ENCODE peak calls at places on chromosomes 3 and 15, in nine cellular contexts. One of them, this sample, is unnamed.
A peak's percentile ranks its signal among the peaks of the same experiment; 100 is the strongest.

GRCh38 chr15:89964555-89964954 is 36.6 kb upstream of the ZNF710 start:
- DNase-seq in kidney: no peak
- DNase-seq in AG04450: no peak
- DNase-seq in psoas muscle: no peak
- DNase-seq in right atrium auricular region: no peak
- DNase-seq in adrenal gland: peak; percentile 39
- DNase-seq in tibial artery: no peak
- DNase-seq in HepG2: no peak
- DNase-seq in heart right ventricle: no peak
- DNase-seq in this sample: no peak

GRCh38 chr15:68028137-68028771 is 25.9 kb upstream of the PIAS1 start:
- DNase-seq in kidney: no peak
- DNase-seq in AG04450: no peak
- DNase-seq in psoas muscle: no peak
- DNase-seq in right atrium auricular region: no peak
- DNase-seq in adrenal gland: no peak
- DNase-seq in tibial artery: no peak
- DNase-seq in HepG2: no peak
- DNase-seq in heart right ventricle: no peak
- DNase-seq in this sample: no peak

GRCh38 chr15:98517051-98517450 is 131.3 kb upstream of the IGF1R start:
- DNase-seq in kidney: no peak
- DNase-seq in AG04450: no peak
- DNase-seq in psoas muscle: no peak
- DNase-seq in right atrium auricular region: no peak
- DNase-seq in adrenal gland: no peak
- DNase-seq in tibial artery: no peak
- DNase-seq in HepG2: no peak
- DNase-seq in heart right ventricle: no peak
- DNase-seq in this sample: no peak

GRCh38 chr15:63938486-63939061 is 104.8 kb upstream of the HERC1 start:
- DNase-seq in kidney: no peak
- DNase-seq in AG04450: no peak
- DNase-seq in psoas muscle: no peak
- DNase-seq in right atrium auricular region: peak; percentile 50
- DNase-seq in adrenal gland: peak; percentile 13
- DNase-seq in tibial artery: no peak
- DNase-seq in HepG2: no peak
- DNase-seq in heart right ventricle: no peak
- DNase-seq in this sample: no peak

GRCh38 chr15:67762610-67763368 is 62.5 kb upstream of the SKOR1 start:
- DNase-seq in kidney: no peak
- DNase-seq in AG04450: no peak
- DNase-seq in psoas muscle: no peak
- DNase-seq in right atrium auricular region: no peak
- DNase-seq in adrenal gland: no peak
- DNase-seq in tibial artery: no peak
- DNase-seq in HepG2: no peak
- DNase-seq in heart right ventricle: no peak
- DNase-seq in this sample: no peak

GRCh38 chr3:58672880-58673279 is 6.3 kb upstream of the FAM3D start:
- DNase-seq in kidney: no peak
- DNase-seq in AG04450: no peak
- DNase-seq in psoas muscle: no peak
- DNase-seq in right atrium auricular region: no peak
- DNase-seq in adrenal gland: no peak
- DNase-seq in tibial artery: no peak
- DNase-seq in HepG2: no peak
- DNase-seq in heart right ventricle: no peak
- DNase-seq in this sample: no peak

GRCh38 chr3:11944052-11944673 is 60.0 kb upstream of the SYN2 start:
- DNase-seq in kidney: no peak
- DNase-seq in AG04450: no peak
- DNase-seq in psoas muscle: no peak
- DNase-seq in right atrium auricular region: no peak
- DNase-seq in adrenal gland: peak; percentile 25
- DNase-seq in tibial artery: no peak
- DNase-seq in HepG2: peak; percentile 37
- DNase-seq in heart right ventricle: no peak
- DNase-seq in this sample: no peak

GRCh38 chr3:150469931-150470740 is 62.0 kb downstream of the TSC22D2 start:
- DNase-seq in kidney: no peak
- DNase-seq in AG04450: no peak
- DNase-seq in psoas muscle: no peak
- DNase-seq in right atrium auricular region: no peak
- DNase-seq in adrenal gland: no peak
- DNase-seq in tibial artery: no peak
- DNase-seq in HepG2: no peak
- DNase-seq in heart right ventricle: no peak
- DNase-seq in this sample: no peak

GRCh38 chr15:83010709-83011270 is 649 bp downstream of the C15orf40 start:
- DNase-seq in kidney: peak; percentile 71
- DNase-seq in AG04450: peak; percentile 51
- DNase-seq in psoas muscle: peak; percentile 88
- DNase-seq in right atrium auricular region: peak; percentile 70
- DNase-seq in adrenal gland: peak; percentile 79
- DNase-seq in tibial artery: peak; percentile 75
- DNase-seq in HepG2: peak; percentile 62
- DNase-seq in heart right ventricle: peak; percentile 74
- DNase-seq in this sample: peak; percentile 70

GRCh38 chr15:101723161-101723873 is 956 bp downstream of the TARS3 start:
- DNase-seq in kidney: no peak
- DNase-seq in AG04450: no peak
- DNase-seq in psoas muscle: no peak
- DNase-seq in right atrium auricular region: no peak
- DNase-seq in adrenal gland: no peak
- DNase-seq in tibial artery: no peak
- DNase-seq in HepG2: no peak
- DNase-seq in heart right ventricle: no peak
- DNase-seq in this sample: no peak

GRCh38 chr15:24862726-24863521 is 91.9 kb upstream of the SNRPN start:
- DNase-seq in kidney: no peak
- DNase-seq in AG04450: no peak
- DNase-seq in psoas muscle: no peak
- DNase-seq in right atrium auricular region: no peak
- DNase-seq in adrenal gland: no peak
- DNase-seq in tibial artery: no peak
- DNase-seq in HepG2: no peak
- DNase-seq in heart right ventricle: no peak
- DNase-seq in this sample: no peak

GRCh38 chr15:74233864-74234597 is 2.1 kb upstream of the CCDC33 start:
- DNase-seq in kidney: no peak
- DNase-seq in AG04450: no peak
- DNase-seq in psoas muscle: peak; percentile 36
- DNase-seq in right atrium auricular region: no peak
- DNase-seq in adrenal gland: no peak
- DNase-seq in tibial artery: no peak
- DNase-seq in HepG2: no peak
- DNase-seq in heart right ventricle: no peak
- DNase-seq in this sample: no peak

GRCh38 chr3:47985376-47985775 is 30.8 kb downstream of the MAP4 start:
- DNase-seq in kidney: no peak
- DNase-seq in AG04450: no peak
- DNase-seq in psoas muscle: no peak
- DNase-seq in right atrium auricular region: no peak
- DNase-seq in adrenal gland: no peak
- DNase-seq in tibial artery: no peak
- DNase-seq in HepG2: no peak
- DNase-seq in heart right ventricle: no peak
- DNase-seq in this sample: no peak

GRCh38 chr3:53772562-53773329 is 73.5 kb downstream of the CHDH start:
- DNase-seq in kidney: no peak
- DNase-seq in AG04450: peak; percentile 8
- DNase-seq in psoas muscle: no peak
- DNase-seq in right atrium auricular region: no peak
- DNase-seq in adrenal gland: no peak
- DNase-seq in tibial artery: no peak
- DNase-seq in HepG2: no peak
- DNase-seq in heart right ventricle: no peak
- DNase-seq in this sample: no peak

GRCh38 chr3:197912770-197913476 is 37.1 kb upstream of the RPL35A start:
- DNase-seq in kidney: no peak
- DNase-seq in AG04450: no peak
- DNase-seq in psoas muscle: peak; percentile 16
- DNase-seq in right atrium auricular region: no peak
- DNase-seq in adrenal gland: peak; percentile 39
- DNase-seq in tibial artery: no peak
- DNase-seq in HepG2: no peak
- DNase-seq in heart right ventricle: no peak
- DNase-seq in this sample: no peak

GRCh38 chr15:53197426-53197839 is 407.3 kb upstream of the ONECUT1 start:
- DNase-seq in kidney: peak; percentile 81
- DNase-seq in AG04450: no peak
- DNase-seq in psoas muscle: peak; percentile 73
- DNase-seq in right atrium auricular region: no peak
- DNase-seq in adrenal gland: peak; percentile 56
- DNase-seq in tibial artery: peak; percentile 23
- DNase-seq in HepG2: peak; percentile 44
- DNase-seq in heart right ventricle: peak; percentile 12
- DNase-seq in this sample: peak; percentile 85
- H3K4me3 ChIP-seq in kidney: no peak overlapping the region
- H3K4me3 ChIP-seq in AG04450: no peak overlapping the region
- H3K4me3 ChIP-seq in psoas muscle: peak overlapping the region; percentile 48
- H3K4me3 ChIP-seq in right atrium auricular region: no peak overlapping the region
- H3K4me3 ChIP-seq in adrenal gland: no peak overlapping the region
- H3K4me3 ChIP-seq in tibial artery: no peak overlapping the region
- H3K4me3 ChIP-seq in HepG2: no peak overlapping the region
- H3K4me3 ChIP-seq in heart right ventricle: no peak overlapping the region
- H3K4me3 ChIP-seq in this sample: peak overlapping the region; percentile 29

GRCh38 chr15:91534235-91534634 is 319.3 kb upstream of the SLCO3A1 start:
- DNase-seq in kidney: no peak
- DNase-seq in AG04450: no peak
- DNase-seq in psoas muscle: no peak
- DNase-seq in right atrium auricular region: no peak
- DNase-seq in adrenal gland: no peak
- DNase-seq in tibial artery: no peak
- DNase-seq in HepG2: no peak
- DNase-seq in heart right ventricle: no peak
- DNase-seq in this sample: no peak

GRCh38 chr15:91528811-91529210 is 324.7 kb upstream of the SLCO3A1 start:
- DNase-seq in kidney: no peak
- DNase-seq in AG04450: no peak
- DNase-seq in psoas muscle: no peak
- DNase-seq in right atrium auricular region: no peak
- DNase-seq in adrenal gland: no peak
- DNase-seq in tibial artery: no peak
- DNase-seq in HepG2: no peak
- DNase-seq in heart right ventricle: no peak
- DNase-seq in this sample: no peak

GRCh38 chr15:91529534-91529933 is 324.0 kb upstream of the SLCO3A1 start:
- DNase-seq in kidney: no peak
- DNase-seq in AG04450: no peak
- DNase-seq in psoas muscle: no peak
- DNase-seq in right atrium auricular region: no peak
- DNase-seq in adrenal gland: no peak
- DNase-seq in tibial artery: no peak
- DNase-seq in HepG2: no peak
- DNase-seq in heart right ventricle: no peak
- DNase-seq in this sample: no peak

GRCh38 chr15:91530279-91530678 is 323.2 kb upstream of the SLCO3A1 start:
- DNase-seq in kidney: no peak
- DNase-seq in AG04450: no peak
- DNase-seq in psoas muscle: no peak
- DNase-seq in right atrium auricular region: no peak
- DNase-seq in adrenal gland: no peak
- DNase-seq in tibial artery: no peak
- DNase-seq in HepG2: no peak
- DNase-seq in heart right ventricle: no peak
- DNase-seq in this sample: no peak

DNA sequence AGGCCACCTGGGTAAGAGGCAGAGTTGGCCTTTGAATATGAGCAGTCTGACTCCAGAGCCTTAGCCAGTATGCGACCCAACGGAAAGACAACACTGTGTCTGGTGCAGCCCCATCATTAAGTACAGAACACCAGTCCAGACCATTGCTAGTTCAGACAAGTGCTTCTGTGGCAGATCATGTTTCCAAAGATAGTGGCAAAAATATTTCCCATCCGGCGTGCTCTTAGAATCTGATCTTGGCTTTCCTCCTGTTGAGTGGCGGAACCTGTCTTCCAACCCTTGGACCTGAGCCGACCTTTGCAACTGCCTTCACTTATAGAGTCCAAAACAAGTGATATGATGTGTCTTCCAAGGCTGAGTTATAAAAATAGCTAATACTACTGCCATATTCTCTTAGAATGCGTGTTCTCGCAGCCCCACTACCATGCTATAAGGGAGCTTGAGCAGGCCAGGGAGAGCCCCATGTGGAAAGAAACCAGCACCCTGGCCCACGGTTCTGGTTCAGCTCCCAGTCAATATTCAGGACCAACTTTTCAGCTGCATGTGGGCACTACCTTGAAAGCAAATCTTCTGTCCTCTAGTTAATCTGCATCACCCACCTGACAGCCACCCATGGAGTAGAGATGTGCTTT is 322.4 kb upstream of the SLCO3A1 start:
- DNase-seq in kidney: no peak
- DNase-seq in AG04450: no peak
- DNase-seq in psoas muscle: no peak
- DNase-seq in right atrium auricular region: no peak
- DNase-seq in adrenal gland: no peak
- DNase-seq in tibial artery: no peak
- DNase-seq in HepG2: no peak
- DNase-seq in heart right ventricle: peak; percentile 19
- DNase-seq in this sample: no peak
- H3K27ac ChIP-seq in kidney: no peak overlapping the region
- H3K27ac ChIP-seq in AG04450: no peak overlapping the region
- H3K27ac ChIP-seq in psoas muscle: peak overlapping the region; percentile 76
- H3K27ac ChIP-seq in right atrium auricular region: peak overlapping the region; percentile 74
- H3K27ac ChIP-seq in adrenal gland: no peak overlapping the region
- H3K27ac ChIP-seq in tibial artery: no peak overlapping the region
- H3K27ac ChIP-seq in HepG2: no peak overlapping the region
- H3K27ac ChIP-seq in heart right ventricle: no peak overlapping the region
- H3K27ac ChIP-seq in this sample: no peak overlapping the region

DNA sequence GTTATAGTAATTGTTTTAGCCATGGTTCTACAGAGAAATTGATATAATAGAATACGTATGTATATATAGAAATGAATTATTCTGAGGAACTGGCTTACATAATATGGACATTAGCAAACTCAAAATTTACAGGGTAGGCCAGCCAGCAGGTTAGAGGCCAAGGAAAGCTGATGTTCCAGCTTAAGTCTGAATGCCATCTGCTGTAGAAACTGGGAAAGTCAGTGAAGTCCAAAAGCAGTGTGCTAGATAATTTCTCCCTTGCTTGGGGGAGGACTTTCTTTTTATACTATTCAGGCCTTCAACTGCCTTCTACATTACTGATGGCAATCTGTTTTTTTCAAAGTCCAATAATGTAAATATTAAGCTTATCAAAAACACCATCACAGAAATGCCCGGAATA is 1174.7 kb downstream of the ZPLD1 start:
- DNase-seq in kidney: no peak
- DNase-seq in AG04450: no peak
- DNase-seq in psoas muscle: no peak
- DNase-seq in right atrium auricular region: no peak
- DNase-seq in adrenal gland: no peak
- DNase-seq in tibial artery: no peak
- DNase-seq in HepG2: no peak
- DNase-seq in heart right ventricle: no peak
- DNase-seq in this sample: no peak
- TF ChIP-seq CTCF in kidney: no peak
- TF ChIP-seq CTCF in AG04450: no peak
- TF ChIP-seq CTCF in psoas muscle: no peak
- TF ChIP-seq CTCF in right atrium auricular region: no peak
- TF ChIP-seq CTCF in adrenal gland: no peak
- TF ChIP-seq CTCF in tibial artery: no peak
- TF ChIP-seq CTCF in HepG2: no peak
- TF ChIP-seq CTCF in heart right ventricle: no peak
- TF ChIP-seq CTCF in this sample: no peak

GRCh38 chr3:185927501-185928200 is 10.2 kb downstream of the TRA2B start:
- DNase-seq in kidney: no peak
- DNase-seq in AG04450: no peak
- DNase-seq in psoas muscle: no peak
- DNase-seq in right atrium auricular region: no peak
- DNase-seq in adrenal gland: no peak
- DNase-seq in tibial artery: no peak
- DNase-seq in HepG2: peak; percentile 46
- DNase-seq in heart right ventricle: no peak
- DNase-seq in this sample: no peak
- H3K4me3 ChIP-seq in kidney: peak overlapping the region; percentile 2
- H3K4me3 ChIP-seq in AG04450: peak overlapping the region; percentile 1
- H3K4me3 ChIP-seq in psoas muscle: peak overlapping the region; percentile 99
- H3K4me3 ChIP-seq in right atrium auricular region: no peak overlapping the region
- H3K4me3 ChIP-seq in adrenal gland: no peak overlapping the region
- H3K4me3 ChIP-seq in tibial artery: no peak overlapping the region
- H3K4me3 ChIP-seq in HepG2: no peak overlapping the region
- H3K4me3 ChIP-seq in heart right ventricle: no peak overlapping the region
- H3K4me3 ChIP-seq in this sample: no peak overlapping the region